ENCODE peak calls at places on chromosomes 16 and 17, in four cellular contexts. One of them, this sample, is unnamed.
A peak's percentile ranks its signal among the peaks of the same experiment; 100 is the strongest.

GRCh38 chr17:7392696-7393612 is 1.4 kb downstream of the PLSCR3 start:
- DNase-seq in hepatocyte: no peak
- DNase-seq in AG04450: no peak
- DNase-seq in cardiac fibroblast: no peak
- DNase-seq in this sample: no peak

GRCh38 chr17:27751166-27751565 is 49.2 kb downstream of the NOS2 start:
- DNase-seq in hepatocyte: no peak
- DNase-seq in AG04450: no peak
- DNase-seq in cardiac fibroblast: no peak
- DNase-seq in this sample: no peak

GRCh38 chr17:77487677-77488530 is 347.1 kb downstream of the SEC14L1 start:
- DNase-seq in hepatocyte: no peak
- DNase-seq in AG04450: no peak
- DNase-seq in cardiac fibroblast: no peak
- DNase-seq in this sample: no peak

GRCh38 chr17:31394544-31394943 is 3.1 kb downstream of the RAB11FIP4 start:
- DNase-seq in hepatocyte: peak; percentile 89
- DNase-seq in AG04450: peak; percentile 57
- DNase-seq in cardiac fibroblast: peak; percentile 84
- DNase-seq in this sample: peak; percentile 87

GRCh38 chr17:16987001-16987829 is 15.3 kb upstream of the TNFRSF13B start:
- DNase-seq in hepatocyte: no peak
- DNase-seq in AG04450: no peak
- DNase-seq in cardiac fibroblast: no peak
- DNase-seq in this sample: no peak

GRCh38 chr16:77759821-77760220 is 28.5 kb upstream of the VAT1L start:
- DNase-seq in hepatocyte: no peak
- DNase-seq in AG04450: no peak
- DNase-seq in cardiac fibroblast: no peak
- DNase-seq in this sample: no peak

GRCh38 chr16:46974352-46974751 is 878 bp upstream of the DNAJA2 start:
- DNase-seq in hepatocyte: no peak
- DNase-seq in AG04450: no peak
- DNase-seq in cardiac fibroblast: no peak
- DNase-seq in this sample: no peak

GRCh38 chr16:70695351-70696070 is 9.7 kb upstream of the MTSS2 start:
- DNase-seq in hepatocyte: no peak
- DNase-seq in AG04450: no peak
- DNase-seq in cardiac fibroblast: peak; percentile 42
- DNase-seq in this sample: no peak

GRCh38 chr16:67199808-67200198 is 872 bp downstream of the ELMO3 start:
- DNase-seq in hepatocyte: no peak
- DNase-seq in AG04450: no peak
- DNase-seq in cardiac fibroblast: no peak
- DNase-seq in this sample: no peak

GRCh38 chr17:78946631-78947030 is 21.4 kb upstream of the TIMP2 start:
- DNase-seq in hepatocyte: no peak
- DNase-seq in AG04450: no peak
- DNase-seq in cardiac fibroblast: no peak
- DNase-seq in this sample: no peak

GRCh38 chr16:75096730-75097129 is 19.9 kb downstream of the LDHD start:
- DNase-seq in hepatocyte: no peak
- DNase-seq in AG04450: no peak
- DNase-seq in cardiac fibroblast: no peak
- DNase-seq in this sample: no peak

GRCh38 chr17:59844884-59845594 is 47.7 kb downstream of the TUBD1 start:
- DNase-seq in hepatocyte: peak; percentile 13
- DNase-seq in AG04450: no peak
- DNase-seq in cardiac fibroblast: peak; percentile 77
- DNase-seq in this sample: no peak

GRCh38 chr17:28716740-28717577 is 709 bp downstream of the RAB34 start:
- DNase-seq in hepatocyte: peak; percentile 63
- DNase-seq in AG04450: no peak
- DNase-seq in cardiac fibroblast: peak; percentile 65
- DNase-seq in this sample: peak; percentile 61

GRCh38 chr16:825298-826061 is 24.9 kb upstream of the GNG13 start:
- DNase-seq in hepatocyte: peak; percentile 58
- DNase-seq in AG04450: no peak
- DNase-seq in cardiac fibroblast: no peak
- DNase-seq in this sample: no peak

GRCh38 chr17:7612294-7612640 is 2.4 kb downstream of the FXR2 start:
- DNase-seq in hepatocyte: no peak
- DNase-seq in AG04450: no peak
- DNase-seq in cardiac fibroblast: no peak
- DNase-seq in this sample: no peak

GRCh38 chr17:32498362-32498761 is 11.6 kb downstream of the CDK5R1 start:
- DNase-seq in hepatocyte: no peak
- DNase-seq in AG04450: no peak
- DNase-seq in cardiac fibroblast: no peak
- DNase-seq in this sample: no peak

GRCh38 chr16:87233928-87234327 is 83.3 kb downstream of the C16orf95 start:
- DNase-seq in hepatocyte: no peak
- DNase-seq in AG04450: no peak
- DNase-seq in cardiac fibroblast: peak; percentile 63
- DNase-seq in this sample: peak; percentile 70

GRCh38 chr16:79188115-79188779 is 412.3 kb downstream of the MAF start:
- DNase-seq in hepatocyte: no peak
- DNase-seq in AG04450: no peak
- DNase-seq in cardiac fibroblast: no peak
- DNase-seq in this sample: no peak

GRCh38 chr16:1687427-1688316 is 9.6 kb downstream of the JPT2 start:
- DNase-seq in hepatocyte: no peak
- DNase-seq in AG04450: no peak
- DNase-seq in cardiac fibroblast: no peak
- DNase-seq in this sample: no peak

GRCh38 chr16:11572301-11572995 is 14.3 kb downstream of the LITAF start:
- DNase-seq in hepatocyte: no peak
- DNase-seq in AG04450: no peak
- DNase-seq in cardiac fibroblast: no peak
- DNase-seq in this sample: no peak

GRCh38 chr16:63066552-63066951 is 1030.3 kb upstream of the CDH8 start:
- DNase-seq in hepatocyte: no peak
- DNase-seq in AG04450: no peak
- DNase-seq in cardiac fibroblast: no peak
- DNase-seq in this sample: no peak

GRCh38 chr16:3793161-3793576 is 75.8 kb upstream of the TRAP1 start:
- DNase-seq in hepatocyte: no peak
- DNase-seq in AG04450: no peak
- DNase-seq in cardiac fibroblast: peak; percentile 50
- DNase-seq in this sample: no peak

GRCh38 chr17:48556534-48557401 is 11.9 kb upstream of the HOXB2 start:
- DNase-seq in hepatocyte: no peak
- DNase-seq in AG04450: no peak
- DNase-seq in cardiac fibroblast: no peak
- DNase-seq in this sample: peak; percentile 28

GRCh38 chr16:1028056-1028455 is 44.5 kb upstream of the SSTR5 start:
- DNase-seq in hepatocyte: no peak
- DNase-seq in AG04450: no peak
- DNase-seq in cardiac fibroblast: no peak
- DNase-seq in this sample: no peak

GRCh38 chr16:58615280-58615679 is 14.3 kb downstream of the CNOT1 start:
- DNase-seq in hepatocyte: no peak
- DNase-seq in AG04450: no peak
- DNase-seq in cardiac fibroblast: peak; percentile 6
- DNase-seq in this sample: peak; percentile 64

GRCh38 chr16:27204232-27204915 is 1.0 kb downstream of the KDM8 start:
- DNase-seq in hepatocyte: no peak
- DNase-seq in AG04450: no peak
- DNase-seq in cardiac fibroblast: no peak
- DNase-seq in this sample: no peak

GRCh38 chr17:40475234-40476210 is 25.9 kb downstream of the TNS4 start:
- DNase-seq in hepatocyte: no peak
- DNase-seq in AG04450: no peak
- DNase-seq in cardiac fibroblast: no peak
- DNase-seq in this sample: no peak

GRCh38 chr16:25721439-25721838 is 29.7 kb downstream of the HS3ST4 start:
- DNase-seq in hepatocyte: no peak
- DNase-seq in AG04450: no peak
- DNase-seq in cardiac fibroblast: no peak
- DNase-seq in this sample: no peak

GRCh38 chr17:7173687-7174602 is 5.2 kb downstream of the ASGR1 start:
- DNase-seq in hepatocyte: peak; percentile 63
- DNase-seq in AG04450: no peak
- DNase-seq in cardiac fibroblast: peak; percentile 34
- DNase-seq in this sample: peak; percentile 32

GRCh38 chr16:23509763-23510153 is 536 bp downstream of the GGA2 start:
- DNase-seq in hepatocyte: peak; percentile 39
- DNase-seq in AG04450: no peak
- DNase-seq in cardiac fibroblast: peak; percentile 19
- DNase-seq in this sample: peak; percentile 19

GRCh38 chr17:65370669-65371126 is 190.8 kb downstream of the AXIN2 start:
- DNase-seq in hepatocyte: peak; percentile 64
- DNase-seq in AG04450: no peak
- DNase-seq in cardiac fibroblast: peak; percentile 13
- DNase-seq in this sample: no peak

DNA sequence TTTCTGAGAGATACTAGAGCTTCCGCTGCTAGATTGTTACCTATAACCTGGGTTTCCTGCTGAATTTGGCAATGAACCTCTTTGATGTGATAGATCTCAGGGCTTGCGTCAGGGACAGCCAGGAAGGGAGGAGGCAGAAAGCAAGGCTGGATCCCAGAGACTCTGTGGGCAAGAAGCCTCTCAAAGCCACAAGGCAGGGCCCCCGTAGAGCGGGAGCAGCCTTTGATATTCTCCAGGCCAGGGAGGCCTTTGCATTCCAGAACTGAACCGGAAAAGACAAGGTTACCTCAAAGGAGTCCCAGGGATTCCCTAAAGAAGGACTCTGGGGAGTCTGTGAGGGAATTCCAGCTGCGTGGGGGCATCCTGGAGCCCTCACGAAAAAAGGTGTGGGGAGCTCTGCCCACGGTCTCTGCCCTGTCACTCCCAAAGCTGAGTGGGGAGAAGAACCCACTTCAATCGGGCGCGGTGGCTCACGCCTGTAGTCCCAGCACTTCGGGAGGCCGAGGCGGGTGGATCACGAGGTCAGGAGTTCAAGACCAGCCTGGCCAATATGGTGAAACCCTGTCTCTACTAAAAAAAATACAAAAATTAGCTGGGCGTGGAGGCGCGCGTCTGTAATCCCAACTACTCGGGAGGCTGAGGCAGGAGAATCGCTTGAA is 14.3 kb upstream of the SCIMP start:
- DNase-seq in hepatocyte: no peak
- DNase-seq in AG04450: no peak
- DNase-seq in cardiac fibroblast: no peak
- DNase-seq in this sample: no peak
- TF ChIP-seq CTCF in hepatocyte: no peak
- TF ChIP-seq CTCF in AG04450: no peak
- TF ChIP-seq CTCF in cardiac fibroblast: no peak
- TF ChIP-seq CTCF in this sample: no peak

DNA sequence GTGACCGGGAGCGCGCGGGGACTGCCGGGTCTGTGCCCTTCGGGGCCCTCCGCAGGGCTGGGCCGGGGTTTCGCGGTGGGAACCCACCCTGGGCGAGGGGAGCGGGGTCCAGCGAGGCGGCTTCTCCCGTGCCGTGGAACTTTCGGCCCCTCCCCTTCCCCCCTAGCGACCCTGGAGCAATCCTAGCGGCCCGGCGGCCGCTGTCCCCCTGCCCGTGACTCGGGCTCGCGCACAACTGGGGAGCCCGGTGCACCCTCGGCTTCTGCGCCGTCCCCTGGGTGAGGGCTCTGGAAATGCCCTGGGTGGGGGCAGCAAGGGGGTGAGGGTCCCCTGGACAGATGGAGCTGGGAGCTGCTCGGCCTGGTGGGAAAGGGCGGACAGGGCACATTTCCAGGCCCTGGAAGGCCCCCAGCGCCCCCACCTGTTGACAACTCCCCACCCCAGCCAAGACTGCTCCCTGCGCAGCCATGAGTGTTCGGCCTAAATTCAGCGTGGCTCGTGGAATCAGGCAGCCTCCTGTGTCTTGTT is 562 bp downstream of the UTS2R start:
- DNase-seq in hepatocyte: no peak
- DNase-seq in AG04450: no peak
- DNase-seq in cardiac fibroblast: no peak
- DNase-seq in this sample: no peak
- TF ChIP-seq CTCF in hepatocyte: no peak
- TF ChIP-seq CTCF in AG04450: no peak
- TF ChIP-seq CTCF in cardiac fibroblast: no peak
- TF ChIP-seq CTCF in this sample: no peak

GRCh38 chr17:14301279-14301760 is 439 bp downstream of the HS3ST3B1 start:
- DNase-seq in hepatocyte: peak; percentile 50
- DNase-seq in AG04450: no peak
- DNase-seq in cardiac fibroblast: no peak
- DNase-seq in this sample: no peak

GRCh38 chr17:14301761-14302401 is 1.0 kb downstream of the HS3ST3B1 start:
- DNase-seq in hepatocyte: peak; percentile 47
- DNase-seq in AG04450: no peak
- DNase-seq in cardiac fibroblast: peak; percentile 51
- DNase-seq in this sample: peak; percentile 69

GRCh38 chr17:14302421-14303099 is 1.7 kb downstream of the HS3ST3B1 start:
- DNase-seq in hepatocyte: peak; percentile 95
- DNase-seq in AG04450: peak; percentile 63
- DNase-seq in cardiac fibroblast: peak; percentile 90
- DNase-seq in this sample: peak; percentile 86

GRCh38 chr17:14299261-14300093 is 1.4 kb upstream of the HS3ST3B1 start:
- DNase-seq in hepatocyte: peak; percentile 61
- DNase-seq in AG04450: no peak
- DNase-seq in cardiac fibroblast: peak; percentile 69
- DNase-seq in this sample: peak; percentile 65

GRCh38 chr17:14300628-14301278 is at the start of gene HS3ST3B1:
- DNase-seq in hepatocyte: peak; percentile 99
- DNase-seq in AG04450: peak; percentile 100
- DNase-seq in cardiac fibroblast: peak; percentile 100
- DNase-seq in this sample: peak; percentile 100
- TF ChIP-seq CTCF in hepatocyte: no peak
- TF ChIP-seq CTCF in AG04450: no peak
- TF ChIP-seq CTCF in cardiac fibroblast: peak; percentile 15
- TF ChIP-seq CTCF in this sample: no peak

GRCh38 chr17:64054304-64054703 is 33.9 kb upstream of the ICAM2 start:
- DNase-seq in hepatocyte: no peak
- DNase-seq in AG04450: no peak
- DNase-seq in cardiac fibroblast: no peak
- DNase-seq in this sample: no peak

GRCh38 chr17:64055183-64056142 is 35.0 kb upstream of the ICAM2 start:
- DNase-seq in hepatocyte: no peak
- DNase-seq in AG04450: no peak
- DNase-seq in cardiac fibroblast: no peak
- DNase-seq in this sample: no peak

GRCh38 chr17:64048805-64049204 is 28.4 kb upstream of the ICAM2 start:
- DNase-seq in hepatocyte: no peak
- DNase-seq in AG04450: no peak
- DNase-seq in cardiac fibroblast: no peak
- DNase-seq in this sample: no peak

GRCh38 chr17:64053101-64053500 is 32.7 kb upstream of the ICAM2 start:
- DNase-seq in hepatocyte: no peak
- DNase-seq in AG04450: no peak
- DNase-seq in cardiac fibroblast: no peak
- DNase-seq in this sample: no peak

DNA sequence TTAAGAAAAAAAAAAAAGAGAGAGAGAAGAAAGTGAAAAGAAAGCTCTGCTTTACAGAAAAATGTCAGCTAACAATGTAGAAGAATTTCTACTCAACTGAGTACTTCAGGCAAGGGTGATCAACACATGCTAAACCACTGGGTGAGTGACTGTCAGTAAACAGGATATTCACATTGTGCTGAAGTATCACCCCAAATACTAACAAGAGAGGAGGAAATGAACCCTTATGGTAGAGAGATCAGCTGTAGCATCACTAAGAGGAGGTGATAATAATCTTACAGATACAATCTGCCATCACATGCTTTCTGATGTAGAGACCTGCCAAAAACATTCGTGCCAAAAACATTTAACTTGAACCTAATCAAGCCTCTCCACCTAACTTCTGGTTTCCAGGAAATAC is 30.7 kb upstream of the ICAM2 start:
- DNase-seq in hepatocyte: no peak
- DNase-seq in AG04450: no peak
- DNase-seq in cardiac fibroblast: no peak
- DNase-seq in this sample: no peak
- TF ChIP-seq CTCF in hepatocyte: no peak
- TF ChIP-seq CTCF in AG04450: no peak
- TF ChIP-seq CTCF in cardiac fibroblast: no peak
- TF ChIP-seq CTCF in this sample: no peak

This sample was measured in foreskin fibroblast.